ENCODE peak calls at places on chromosomes 11 and 22, in four cellular contexts. L is transverse colon, N is body of pancreas, B is cardiac muscle cell. I is an unnamed sample.

GRCh38 chr11:33040862-33041453 is 1.6 kb downstream of the TCP11L1 start:
- DNase-seq in N (no peak), B (no peak), L (no peak), I (peak; percentile 23)

GRCh38 chr11:128472128-128473110 is 114.9 kb downstream of the ETS1 start:
- DNase-seq in B (peak; percentile 56), L (no peak), N (no peak), I (peak; percentile 61)

GRCh38 chr22:30304495-30305244 is 15.4 kb upstream of the CASTOR1 start:
- DNase-seq in L (peak; percentile 63), B (no peak), N (peak; percentile 55), I (peak; percentile 88)

GRCh38 chr11:78158987-78159662 is 19.7 kb upstream of the ALG8 start:
- DNase-seq in B (no peak), L (no peak), N (no peak), I (no peak)

GRCh38 chr11:35148163-35148562 is 9.2 kb downstream of the CD44 start:
- DNase-seq in N (no peak), L (no peak), B (no peak), I (no peak)

GRCh38 chr11:2400761-2401435 is 348 bp downstream of the TSSC4 start:
- DNase-seq in B (no peak), L (no peak), N (no peak), I (no peak)

GRCh38 chr11:128330203-128330602 is 257.2 kb downstream of the ETS1 start:
- DNase-seq in B (no peak), N (no peak), L (no peak), I (no peak)

GRCh38 chr11:22276535-22276934 is 61.6 kb upstream of the SLC17A6 start:
- DNase-seq in L (no peak), B (no peak), N (no peak), I (no peak)

GRCh38 chr22:46746192-46746591 is 8.1 kb upstream of the CERK start:
- DNase-seq in L (no peak), B (no peak), N (no peak), I (no peak)

GRCh38 chr11:45097721-45098493 is 48.5 kb upstream of the PRDM11 start:
- DNase-seq in L (peak; percentile 47), N (peak; percentile 60), B (peak; percentile 86), I (peak; percentile 65)

DNA sequence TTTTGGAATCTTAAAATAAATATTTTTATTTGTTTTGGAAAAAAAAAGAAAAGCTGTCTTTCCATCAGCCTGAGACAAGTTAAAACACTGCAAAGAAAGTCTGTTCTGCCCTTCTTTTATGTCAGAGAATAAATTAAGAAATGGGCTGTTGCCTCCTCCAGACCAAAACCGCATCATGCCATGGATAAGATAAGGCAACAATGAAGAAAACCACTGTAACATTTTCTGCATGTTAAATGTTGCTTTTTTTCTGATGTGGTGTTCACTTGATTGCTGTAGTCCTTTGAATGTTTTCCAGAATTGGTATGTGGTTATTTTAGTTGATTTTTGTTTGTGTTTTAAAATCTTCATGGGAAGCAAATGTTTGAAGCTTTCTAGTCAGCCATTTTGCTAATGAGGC is 319.2 kb upstream of the CNTN5 start:
- DNase-seq in N (no peak), B (peak; percentile 65), L (no peak), I (no peak)
- H3K9me3 ChIP-seq in N (no peaks in the 10 kb centered on the region), B (no peaks in the 10 kb centered on the region), L (no peaks in the 10 kb centered on the region), I (no peaks in the 10 kb centered on the region)

GRCh38 chr22:43995798-43996169 is 28.3 kb upstream of the PARVB start:
- DNase-seq in L (no peak), B (no peak), N (no peak), I (no peak)
- H3K36me3 ChIP-seq in L (peaks cover 11% of the 10 kb centered on the region), B (peaks cover 19% of the 10 kb centered on the region), N (peaks cover 15% of the 10 kb centered on the region), I (peaks cover 86% of the 10 kb centered on the region)

DNA sequence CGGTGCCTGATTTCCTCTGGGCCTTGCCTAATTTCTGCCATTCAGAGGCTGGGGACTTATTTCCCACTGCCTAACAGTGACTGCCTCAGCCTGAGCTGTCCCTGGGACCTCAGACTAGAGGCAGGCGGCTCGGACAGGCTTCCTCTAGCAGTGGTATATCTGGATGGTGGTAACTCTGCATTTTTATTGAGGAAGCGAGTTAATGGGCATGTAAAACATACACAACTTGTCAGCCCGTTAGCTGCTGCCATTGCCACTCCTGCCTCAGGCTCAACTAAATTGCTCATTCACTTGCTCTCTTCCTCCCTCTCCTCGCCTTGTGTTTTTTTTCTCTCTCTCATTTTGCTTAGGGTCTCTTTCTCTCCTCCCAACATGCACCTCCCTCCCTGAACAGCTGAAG is 561.6 kb downstream of the BUD13 start:
- DNase-seq in L (peak; percentile 24), B (no peak), N (no peak), I (no peak)
- TF ChIP-seq CTCF in L (no peak), B (no peak), N (no peak), I (no peak)

DNA sequence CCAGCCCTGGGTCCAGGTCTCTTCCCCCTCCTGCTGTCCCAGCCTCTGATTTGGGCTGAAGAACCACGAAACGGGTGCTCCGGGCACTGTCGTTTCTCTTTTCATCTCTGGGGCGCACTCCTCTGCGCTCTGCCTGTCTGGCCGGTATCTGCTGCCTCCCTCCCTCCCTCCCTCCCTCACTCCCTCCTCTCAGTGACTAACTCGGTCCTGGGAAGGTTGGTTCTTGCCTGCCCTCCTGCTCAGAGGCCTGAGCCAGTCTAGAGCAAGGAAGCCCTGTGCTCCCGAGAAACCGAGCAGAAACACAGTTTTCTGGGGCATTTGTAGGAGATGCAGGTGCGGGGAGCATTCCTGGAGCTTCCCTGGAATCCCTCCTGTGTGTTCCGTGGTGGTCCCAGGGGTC is 1235.2 kb downstream of the BRD1 start:
- DNase-seq in B (no peak), L (no peak), N (no peak), I (no peak)
- H3K9me3 ChIP-seq in B (no peaks in the 10 kb centered on the region), L (no peaks in the 10 kb centered on the region), N (no peaks in the 10 kb centered on the region), I (no peaks in the 10 kb centered on the region)

GRCh38 chr11:123460006-123460700 is 30.1 kb downstream of the GRAMD1B start:
- DNase-seq in B (no peak), L (no peak), N (no peak), I (no peak)
- H3K36me3 ChIP-seq in B (no peaks in the 10 kb centered on the region), L (no peaks in the 10 kb centered on the region), N (no peaks in the 10 kb centered on the region), I (no peaks in the 10 kb centered on the region)

DNA sequence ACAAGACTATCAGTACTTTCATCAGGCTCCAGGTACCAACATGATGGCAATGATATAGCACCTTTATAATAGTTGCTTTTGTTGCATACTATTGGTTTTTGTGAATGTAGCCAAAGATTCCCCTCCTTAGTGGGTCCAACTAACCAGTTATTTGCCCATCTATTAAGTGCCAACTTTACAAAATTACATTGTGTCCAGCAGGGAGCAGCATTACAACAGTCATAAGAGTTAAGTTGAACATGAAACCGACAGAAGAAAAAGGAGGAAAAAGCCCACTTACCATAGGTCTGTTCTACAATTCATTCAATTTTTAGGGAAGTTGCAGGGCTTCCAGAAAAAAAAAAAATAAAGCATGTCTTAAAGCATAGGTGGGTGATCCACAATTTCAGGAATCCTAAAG is 21.6 kb downstream of the IMMP1L start:
- DNase-seq in N (peak; percentile 18), L (no peak), B (peak; percentile 81), I (peak; percentile 26)
- TF ChIP-seq CTCF in N (peak; percentile 43), L (no peak), B (peak; percentile 53), I (peak; percentile 74)

DNA sequence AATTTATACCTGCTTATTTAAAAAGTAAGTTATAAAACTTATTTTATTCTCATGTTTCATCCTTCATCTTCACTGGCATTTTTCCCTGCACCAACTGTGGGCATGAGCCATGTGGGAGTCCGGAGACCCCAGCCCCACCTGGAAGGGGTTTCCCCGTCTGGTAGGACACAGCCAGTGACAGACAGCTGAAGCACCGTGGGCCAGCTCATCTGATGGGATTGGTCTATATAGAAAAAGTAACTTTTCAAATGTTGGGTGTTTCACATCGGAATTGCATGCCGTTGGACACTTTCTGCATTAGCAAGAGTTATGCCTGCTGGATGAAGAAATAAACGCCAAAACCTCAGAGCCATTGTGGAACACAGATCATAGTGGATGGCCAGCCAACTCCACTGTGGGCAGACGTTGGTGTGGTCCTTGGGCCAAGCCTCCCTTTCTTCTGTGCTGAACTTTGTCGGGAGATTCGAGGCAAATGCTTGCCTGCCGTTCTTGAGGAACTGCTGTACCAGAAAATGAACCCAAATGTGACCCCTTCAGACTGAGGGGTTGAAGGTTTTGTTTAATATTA is 1329.3 kb downstream of the TBC1D22A start:
- DNase-seq in B (no peak), N (no peak), L (no peak), I (no peak)
- H3K9me3 ChIP-seq in B (no peaks in the 10 kb centered on the region), N (no peaks in the 10 kb centered on the region), L (no peaks in the 10 kb centered on the region), I (peaks cover 9% of the 10 kb centered on the region)

I was measured in OCI-LY7.